ENCODE peak calls at places on chromosomes 1 and 21, in six cellular contexts. L is GM12878, H is upper lobe of left lung, Q is HepG2, T is A549, J is K562. G is an unnamed sample.

GRCh38 chr1:50710099-50710498 is 250.0 kb downstream of the FAF1 start:
- ATAC-seq in L (no peak), H (no peak), Q (no peak), T (no peak), J (no peak), G (no peak)

GRCh38 chr1:157137773-157138219 is 399 bp downstream of the ETV3 start:
- ATAC-seq in L (peak; percentile 26), H (no peak), Q (peak; percentile 62), T (no peak), J (peak; percentile 43), G (no peak)

GRCh38 chr1:190250368-190250767 is 227.3 kb downstream of the BRINP3 start:
- ATAC-seq in L (no peak), H (no peak), Q (no peak), T (no peak), J (no peak), G (no peak)

GRCh38 chr1:116987256-116987555 is 14.4 kb upstream of the CD101 start:
- ATAC-seq in L (peak; percentile 58), H (no peak), Q (no peak), T (no peak), J (no peak), G (no peak)

GRCh38 chr1:15489052-15489736 is 13.3 kb downstream of the CELA2B start:
- ATAC-seq in L (no peak), H (no peak), Q (no peak), T (no peak), J (no peak), G (no peak)

GRCh38 chr1:61174060-61174788 is 91.9 kb downstream of the NFIA start:
- ATAC-seq in L (no peak), H (no peak), Q (no peak), T (no peak), J (no peak), G (no peak)

GRCh38 chr1:14846688-14847087 is 248.2 kb downstream of the KAZN start:
- ATAC-seq in L (no peak), H (no peak), Q (no peak), T (no peak), J (no peak), G (no peak)

GRCh38 chr1:169528214-169529067 is 42.7 kb upstream of the SLC19A2 start:
- ATAC-seq in L (peak; percentile 62), H (no peak), Q (no peak), T (no peak), J (peak; percentile 70), G (no peak)

GRCh38 chr1:12460121-12460520 is 157.9 kb downstream of the DHRS3 start:
- ATAC-seq in L (no peak), H (no peak), Q (no peak), T (no peak), J (no peak), G (no peak)

GRCh38 chr21:24223625-24224024 is 1383.7 kb downstream of the MRPL39 start:
- ATAC-seq in L (no peak), H (no peak), Q (no peak), T (no peak), J (no peak), G (no peak)

GRCh38 chr1:222732216-222733159 is 4.5 kb upstream of the FAM177B start:
- ATAC-seq in L (peak; percentile 99), H (no peak), Q (no peak), T (no peak), J (no peak), G (no peak)

GRCh38 chr1:215661033-215661432 is 93.9 kb downstream of the KCTD3 start:
- ATAC-seq in L (no peak), H (no peak), Q (no peak), T (no peak), J (no peak), G (no peak)

GRCh38 chr1:116869611-116870010 is 40.1 kb upstream of the PTGFRN start:
- ATAC-seq in L (no peak), H (no peak), Q (no peak), T (no peak), J (no peak), G (no peak)

GRCh38 chr21:36487641-36488307 is 7.9 kb upstream of the CLDN14 start:
- ATAC-seq in L (no peak), H (no peak), Q (peak; percentile 45), T (no peak), J (no peak), G (no peak)

GRCh38 chr1:220874201-220874655 is 5.0 kb upstream of the HLX start:
- ATAC-seq in L (peak; percentile 47), H (no peak), Q (peak; percentile 77), T (peak; percentile 64), J (peak; percentile 72), G (peak; percentile 38)

GRCh38 chr1:196181594-196181878 is 426.7 kb downstream of the KCNT2 start:
- ATAC-seq in L (no peak), H (no peak), Q (no peak), T (peak; percentile 71), J (no peak), G (peak; percentile 25)

GRCh38 chr1:155941845-155942507 is 538 bp downstream of the RXFP4 start:
- ATAC-seq in L (no peak), H (no peak), Q (no peak), T (peak; percentile 2), J (no peak), G (no peak)

GRCh38 chr1:12591267-12591938 is 26.6 kb downstream of the DHRS3 start:
- ATAC-seq in L (no peak), H (no peak), Q (no peak), T (no peak), J (no peak), G (peak; percentile 39)

GRCh38 chr1:244496186-244496585 is 35.1 kb downstream of the CATSPERE start:
- ATAC-seq in L (no peak), H (no peak), Q (peak; percentile 60), T (no peak), J (no peak), G (no peak)

GRCh38 chr1:73180661-73181540 is 898.6 kb upstream of the NEGR1 start:
- ATAC-seq in L (no peak), H (no peak), Q (no peak), T (no peak), J (no peak), G (no peak)

GRCh38 chr21:37424987-37425386 is 58.4 kb downstream of the DYRK1A start:
- ATAC-seq in L (no peak), H (no peak), Q (no peak), T (no peak), J (no peak), G (no peak)

GRCh38 chr1:1069711-1070676 is 4.1 kb downstream of the RNF223 start:
- ATAC-seq in L (peak; percentile 17), H (no peak), Q (peak; percentile 34), T (no peak), J (peak; percentile 6), G (no peak)

GRCh38 chr1:197967066-197967465 is 49.9 kb downstream of the LHX9 start:
- ATAC-seq in L (no peak), H (peak; percentile 59), Q (no peak), T (peak; percentile 56), J (no peak), G (no peak)

DNA sequence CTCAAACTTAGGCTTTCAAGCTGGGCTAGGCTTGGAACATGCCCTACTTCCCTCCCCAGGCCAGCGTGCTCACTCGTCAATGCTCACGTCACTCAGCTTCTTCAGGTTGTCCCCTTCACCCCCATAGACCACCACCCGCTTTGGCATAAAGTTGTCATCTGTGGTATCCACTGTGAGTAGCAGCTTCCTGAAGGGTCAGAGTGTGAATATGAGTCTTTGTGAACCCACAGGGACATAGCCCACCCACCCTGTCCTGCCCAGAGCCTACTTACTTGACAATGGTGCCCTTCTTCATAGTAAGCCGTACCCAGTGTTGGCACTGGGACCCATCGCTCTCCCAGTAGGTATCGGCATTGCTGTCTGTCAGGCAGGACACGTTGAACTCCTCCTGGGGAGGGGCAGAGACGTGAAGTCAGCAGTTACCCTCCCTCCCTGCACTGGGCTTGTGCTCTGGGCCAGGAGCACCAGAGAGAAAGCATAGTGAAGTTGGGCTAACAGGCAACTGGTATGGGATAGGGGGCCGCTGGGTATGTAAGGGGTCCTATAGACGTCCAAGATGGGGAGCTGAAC is 1.7 kb downstream of the HECTD3 start:
- ATAC-seq in L (no peak), H (no peak), Q (no peak), T (no peak), J (no peak), G (no peak)
- H3K4me3 ChIP-seq in L (no peak overlapping the region), H (peak overlapping the region; percentile 88), Q (no peak overlapping the region), T (no peak overlapping the region), J (peak overlapping the region; percentile 86), G (no peak overlapping the region)

GRCh38 chr1:154407866-154408777 is 3.0 kb downstream of the IL6R start:
- ATAC-seq in L (peak; percentile 10), H (no peak), Q (peak; percentile 31), T (no peak), J (no peak), G (no peak)
- H3K4me1 ChIP-seq in L (peaks cover 80% of the 10 kb centered on the region), H (peaks cover 59% of the 10 kb centered on the region), Q (peaks cover 89% of the 10 kb centered on the region), T (peaks cover 31% of the 10 kb centered on the region), J (peaks cover 19% of the 10 kb centered on the region), G (peaks cover 78% of the 10 kb centered on the region)

DNA sequence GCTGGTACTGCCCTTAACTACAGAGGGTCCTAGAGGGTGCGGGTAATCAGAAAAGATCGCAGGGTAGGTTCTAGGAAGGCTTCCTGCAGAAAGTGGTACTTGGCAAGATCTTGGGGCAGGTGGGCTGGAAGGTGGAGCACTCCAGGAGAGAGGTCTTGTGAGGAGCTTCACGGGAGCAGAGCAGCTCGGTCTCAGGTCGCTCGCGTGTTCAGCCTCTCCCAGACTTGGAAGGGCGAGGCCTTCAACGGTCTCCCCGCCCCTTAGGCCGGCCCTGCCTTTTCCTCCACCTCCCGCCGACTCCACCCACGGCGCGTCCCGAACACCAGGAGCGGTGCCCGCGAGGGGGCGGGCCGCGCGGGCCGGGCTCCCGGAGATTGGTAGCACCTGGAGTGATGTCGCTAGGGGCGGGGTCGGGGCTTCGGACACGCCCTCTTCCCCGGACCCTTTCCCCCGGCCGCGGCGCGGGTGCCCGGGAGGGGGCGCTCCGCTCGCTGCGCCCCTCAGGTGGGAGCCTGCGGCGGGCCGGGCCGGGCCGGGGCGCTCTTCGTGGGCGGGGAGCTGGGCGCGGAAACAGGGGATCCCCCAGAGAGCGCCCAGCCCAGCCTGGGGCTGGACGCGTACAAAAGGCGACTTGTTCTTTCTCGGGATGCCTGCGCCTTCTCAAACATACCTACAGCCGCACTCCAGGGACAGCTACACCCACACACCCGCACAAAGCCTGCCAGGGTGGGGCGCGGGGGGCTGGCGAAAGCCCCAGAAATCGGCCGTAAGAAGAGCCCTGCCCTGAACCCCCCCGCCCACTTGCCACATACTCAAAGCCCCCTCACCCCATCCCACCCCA is 35.5 kb downstream of the AHDC1 start:
- ATAC-seq in L (peak; percentile 95), H (peak; percentile 94), Q (peak; percentile 67), T (peak; percentile 76), J (peak; percentile 92), G (peak; percentile 93)
- TF ChIP-seq EP300 in L (no peak), H (no peak), Q (no peak), T (no peak), J (peak; percentile 37), G (no peak)

DNA sequence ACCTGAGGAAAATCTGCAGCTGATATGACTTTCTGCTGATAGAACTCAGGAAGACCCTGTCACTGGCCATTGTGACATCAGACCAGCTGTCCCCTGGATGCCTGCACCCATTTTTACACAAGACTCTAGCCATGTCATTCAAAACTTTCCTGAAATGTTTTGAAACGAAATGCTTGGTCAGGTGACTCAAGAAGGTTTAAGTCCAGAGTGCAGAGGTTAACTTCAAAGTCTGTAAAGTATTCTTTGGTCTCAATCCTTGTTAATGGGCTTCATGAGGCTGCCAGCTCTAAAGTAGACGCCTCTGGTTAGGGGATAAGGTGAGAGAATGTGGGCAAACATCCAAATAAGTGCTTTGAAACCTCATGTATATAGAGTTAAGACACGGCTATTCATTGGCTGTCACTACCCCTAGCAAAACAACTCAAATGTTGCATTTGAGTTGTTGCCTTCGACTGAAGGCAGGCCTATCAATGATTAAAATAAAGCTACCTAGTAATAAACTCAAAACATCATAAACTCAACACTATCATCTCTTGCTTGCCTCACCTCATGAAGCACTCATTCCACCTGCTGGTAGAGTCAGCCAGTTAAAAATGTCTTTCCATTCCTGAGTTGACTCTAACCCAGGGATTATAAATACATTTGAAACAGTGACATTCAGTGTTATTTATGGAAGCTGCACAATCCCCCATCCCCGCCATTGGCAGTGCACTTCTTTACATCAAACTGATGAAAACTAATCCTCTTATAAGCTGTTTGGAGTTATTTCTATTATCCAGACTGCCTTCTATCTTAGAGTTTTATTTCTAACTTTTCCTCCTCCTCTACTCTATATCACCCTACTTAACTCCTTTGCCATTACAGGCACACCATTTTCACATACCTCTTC is 26.0 kb downstream of the RABIF start:
- ATAC-seq in L (no peak), H (no peak), Q (peak; percentile 1), T (no peak), J (no peak), G (no peak)
- H3K4me3 ChIP-seq in L (no peak overlapping the region), H (no peak overlapping the region), Q (peak overlapping the region; percentile 83), T (no peak overlapping the region), J (no peak overlapping the region), G (no peak overlapping the region)

G was measured in gastroesophageal sphincter.